ENCODE peak calls at places on chromosomes 11 and 22, in five cellular contexts. R is A549, P is heart left ventricle, U is psoas muscle, D is GM23338. G is an unnamed sample.

GRCh38 chr11:7872913-7873312 is 58.2 kb downstream of the OR10A6 start:
- DNase-seq in U (no peak), D (no peak), P (no peak), R (no peak), G (no peak)

GRCh38 chr22:37544955-37545702 is 15.2 kb upstream of the CDC42EP1 start:
- DNase-seq in R (peak), P (peak), U (no peak), D (peak), G (peak)

GRCh38 chr11:57303990-57304579 is 20.7 kb downstream of the TNKS1BP1 start:
- DNase-seq in D (no peak), R (no peak), U (peak), P (peak), G (peak)

GRCh38 chr11:62842171-62842717 is 2.9 kb upstream of the WDR74 start:
- DNase-seq in D (peak), U (peak), P (peak), R (no peak), G (no peak)

GRCh38 chr11:73137942-73138274 is 4.2 kb downstream of the FCHSD2 start:
- DNase-seq in P (no peak), D (no peak), U (no peak), R (no peak), G (no peak)

GRCh38 chr11:131666006-131666405 is 295.6 kb downstream of the NTM start:
- DNase-seq in D (no peak), U (no peak), P (no peak), R (no peak), G (no peak)

GRCh38 chr11:1203505-1204271 is 19.2 kb upstream of the MUC5B start:
- DNase-seq in P (peak), D (no peak), U (peak), R (no peak), G (no peak)

GRCh38 chr11:69931060-69931910 is 112.1 kb upstream of the FGF3 start:
- DNase-seq in D (no peak), R (no peak), U (no peak), P (no peak), G (no peak)

GRCh38 chr22:35684270-35684700 is 33.4 kb upstream of the APOL5 start:
- DNase-seq in U (no peak), D (peak), P (peak), R (peak), G (peak)

GRCh38 chr11:2533642-2534115 is 88.9 kb downstream of the KCNQ1 start:
- DNase-seq in U (peak), R (no peak), P (peak), D (peak), G (peak)

GRCh38 chr22:49767355-49768062 is 60.2 kb downstream of the BRD1 start:
- DNase-seq in D (peak), U (peak), R (peak), P (peak), G (peak)

GRCh38 chr22:23315341-23315917 is 135.1 kb downstream of the BCR start:
- DNase-seq in P (peak), R (peak), D (peak), U (peak), G (peak)

GRCh38 chr11:130897262-130898182 is 18.8 kb downstream of the SNX19 start:
- DNase-seq in U (peak), P (peak), D (no peak), R (peak), G (peak)

GRCh38 chr22:17336061-17336460 is 33.2 kb upstream of the CECR2 start:
- DNase-seq in U (no peak), D (no peak), R (no peak), P (no peak), G (no peak)

GRCh38 chr22:46941958-46942815 is 179.7 kb downstream of the TBC1D22A start:
- DNase-seq in P (peak), U (no peak), R (no peak), D (no peak), G (no peak)

GRCh38 chr11:47189100-47189834 is 3.0 kb upstream of the PACSIN3 start:
- DNase-seq in D (no peak), R (peak), P (no peak), U (no peak), G (peak)

GRCh38 chr11:2796508-2797180 is 88.9 kb downstream of the CDKN1C start:
- DNase-seq in D (no peak), U (peak), R (no peak), P (peak), G (no peak)

GRCh38 chr11:123458501-123458900 is 28.4 kb downstream of the GRAMD1B start:
- DNase-seq in D (no peak), R (no peak), U (no peak), P (no peak), G (no peak)

GRCh38 chr11:106568632-106569031 is 449.6 kb downstream of the GUCY1A2 start:
- DNase-seq in R (no peak), P (no peak), D (no peak), U (no peak), G (no peak)

GRCh38 chr11:69292221-69292648 is 1.7 kb upstream of the MYEOV start:
- DNase-seq in P (no peak), R (peak), U (peak), D (peak), G (peak)

GRCh38 chr11:35247428-35247827 is 108.5 kb downstream of the CD44 start:
- DNase-seq in R (no peak), U (no peak), P (no peak), D (no peak), G (no peak)

GRCh38 chr11:6608726-6609501 is 3.1 kb downstream of the TAF10 start:
- DNase-seq in D (no peak), R (no peak), U (no peak), P (peak), G (no peak)

GRCh38 chr22:20456722-20457076 is 19.1 kb upstream of the SCARF2 start:
- DNase-seq in P (no peak), U (no peak), R (no peak), D (no peak), G (no peak)

GRCh38 chr11:64998690-64999431 is 2.1 kb upstream of the BATF2 start:
- DNase-seq in U (no peak), D (no peak), P (no peak), R (peak), G (no peak)

GRCh38 chr11:116842909-116843308 is 5.5 kb upstream of the APOA1 start:
- DNase-seq in U (peak), R (peak), D (no peak), P (no peak), G (no peak)

GRCh38 chr11:116842117-116842516 is 4.7 kb upstream of the APOA1 start:
- DNase-seq in D (no peak), U (no peak), R (no peak), P (no peak), G (no peak)

GRCh38 chr11:116838321-116839084 is 1.1 kb upstream of the APOA1 start:
- DNase-seq in D (no peak), P (no peak), R (no peak), U (peak), G (no peak)

GRCh38 chr11:116840746-116841296 is 3.4 kb upstream of the APOA1 start:
- DNase-seq in R (no peak), P (no peak), D (no peak), U (peak), G (no peak)

DNA sequence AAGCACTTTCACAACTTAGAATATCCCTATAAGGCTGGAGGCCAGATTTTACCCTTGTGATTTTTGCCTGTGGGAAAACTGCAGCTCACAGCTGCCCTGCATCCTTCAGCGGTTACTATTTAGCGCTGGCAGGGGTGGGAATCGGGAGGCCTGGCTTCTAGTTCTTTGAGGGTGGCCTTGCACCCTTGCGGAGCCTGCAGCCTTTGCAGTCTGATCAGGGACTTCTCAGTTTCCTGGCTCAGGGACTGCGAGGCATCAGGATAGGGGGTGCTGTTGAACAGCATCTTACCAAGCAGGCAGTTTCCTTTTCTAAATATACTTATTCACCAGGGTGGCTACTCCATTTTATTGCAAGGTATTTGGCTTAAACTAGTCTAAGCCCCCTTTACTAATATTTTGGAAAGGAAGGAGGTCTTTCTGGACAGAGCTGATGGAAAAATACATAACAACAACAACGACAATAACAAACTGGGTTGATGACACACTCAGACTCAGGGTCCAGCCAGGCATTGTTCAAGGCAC is 2.9 kb upstream of the APOA1 start:
- DNase-seq in U (peak), D (peak), P (no peak), R (no peak), G (peak)
- TF ChIP-seq CTCF in U (no peak), D (peak), P (no peak), R (no peak), G (peak)

GRCh38 chr11:20909995-20910726 is 240.8 kb downstream of the NELL1 start:
- DNase-seq in R (no peak), U (no peak), D (no peak), P (no peak), G (no peak)
- H3K4me3 ChIP-seq in R (no peak), U (no peak), D (no peak), P (no peak), G (no peak)

GRCh38 chr11:30046211-30046945 is 29.5 kb upstream of the KCNA4 start:
- DNase-seq in U (no peak), D (peak), P (no peak), R (peak), G (no peak)

GRCh38 chr11:30045144-30045543 is 28.3 kb upstream of the KCNA4 start:
- DNase-seq in P (no peak), D (no peak), R (no peak), U (no peak), G (no peak)

DNA sequence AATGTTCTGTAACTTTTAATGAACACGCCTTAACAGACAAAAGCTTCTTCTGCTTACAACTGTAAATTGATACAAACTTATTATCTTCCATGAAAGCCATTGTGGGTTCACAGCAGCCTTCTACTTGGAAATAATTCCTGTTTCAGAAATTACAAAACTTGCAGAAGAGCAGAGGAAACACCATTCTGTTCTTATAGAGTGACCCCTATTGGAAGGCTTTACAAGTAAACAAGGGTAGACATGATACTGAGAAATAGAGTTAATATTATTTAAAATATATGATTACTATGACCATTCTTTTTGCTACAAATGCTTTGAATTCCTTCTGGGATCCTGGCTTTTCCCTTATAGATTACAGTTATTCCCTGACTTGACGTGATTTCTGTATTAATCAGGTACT is 32.4 kb upstream of the KCNA4 start:
- DNase-seq in D (no peak), P (no peak), R (no peak), U (no peak), G (peak)
- TF ChIP-seq CTCF in D (peak), P (peak), R (no peak), U (no peak), G (no peak)

GRCh38 chr11:118907749-118908106 is 18.0 kb downstream of the BCL9L start:
- DNase-seq in R (no peak), D (peak), P (no peak), U (no peak), G (no peak)

GRCh38 chr11:118909619-118910308 is 16.0 kb downstream of the BCL9L start:
- DNase-seq in R (no peak), U (no peak), P (no peak), D (peak), G (no peak)

GRCh38 chr11:118908264-118908663 is 17.5 kb downstream of the BCL9L start:
- DNase-seq in R (no peak), D (no peak), P (no peak), U (peak), G (no peak)

GRCh38 chr11:118908931-118909618 is 16.7 kb downstream of the BCL9L start:
- DNase-seq in P (peak), D (peak), U (peak), R (peak), G (peak)

GRCh38 chr11:118907051-118907748 is 18.5 kb downstream of the BCL9L start:
- DNase-seq in D (peak), U (peak), P (peak), R (peak), G (peak)
- H3K4me3 ChIP-seq in D (peak), U (peak), P (no peak), R (peak), G (no peak)

GRCh38 chr22:31148953-31149627 is 8.8 kb upstream of the PLA2G3 start:
- DNase-seq in P (peak), D (peak), U (peak), R (peak), G (peak)

GRCh38 chr22:31151872-31152271 is 8.1 kb upstream of the RNF185 start:
- DNase-seq in R (no peak), U (no peak), P (no peak), D (no peak), G (no peak)

GRCh38 chr22:31148516-31148915 is 8.2 kb upstream of the PLA2G3 start:
- DNase-seq in P (peak), R (no peak), U (no peak), D (no peak), G (peak)

GRCh38 chr22:31153357-31153756 is 6.6 kb upstream of the RNF185 start:
- DNase-seq in R (no peak), D (no peak), P (no peak), U (no peak), G (no peak)

DNA sequence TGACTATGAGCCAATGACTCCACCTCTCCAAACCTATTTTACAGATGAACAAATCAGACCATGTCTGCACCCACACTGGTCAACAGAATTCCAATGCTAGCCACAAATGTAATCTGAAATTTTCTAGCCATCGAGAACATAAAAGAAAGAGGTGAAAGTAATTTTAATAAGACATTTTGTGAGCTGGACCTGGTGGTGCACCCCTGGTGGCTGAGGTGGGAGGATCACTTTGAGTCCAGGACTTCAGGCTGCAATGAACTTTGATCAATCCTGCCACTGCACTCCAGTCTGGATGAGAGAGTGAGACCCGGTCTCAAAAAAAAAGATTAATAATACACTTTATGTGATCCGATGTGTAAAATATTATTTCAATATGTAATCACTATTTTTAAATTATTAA is 9.4 kb upstream of the RNF185 start:
- DNase-seq in R (no peak), D (peak), U (no peak), P (no peak), G (no peak)
- TF ChIP-seq CTCF in R (peak), D (peak), U (no peak), P (no peak), G (peak)

G was measured in cardiac fibroblast.